ENCODE peak calls at places on chromosome 19, in four cellular contexts. H, F, K and X are unnamed samples.

GRCh38 chr19:53586277-53586691 is 45.5 kb upstream of the DPRX start:
- DNase-seq in H (no peak), F (no peak), K (no peak), X (no peak)

GRCh38 chr19:16258440-16258903 is 60.8 kb downstream of the AP1M1 start:
- DNase-seq in H (peak), F (no peak), K (peak), X (peak)

GRCh38 chr19:36939153-36939552 is 23.0 kb downstream of the ZNF568 start:
- DNase-seq in H (no peak), F (no peak), K (no peak), X (no peak)

GRCh38 chr19:15456871-15457700 is 7.3 kb downstream of the RASAL3 start:
- DNase-seq in H (peak), F (no peak), K (no peak), X (no peak)

GRCh38 chr19:42396248-42396541 is 6.1 kb upstream of the CNFN start:
- DNase-seq in H (no peak), F (no peak), K (no peak), X (no peak)

GRCh38 chr19:33133438-33134031 is 1.6 kb downstream of the WDR88 start:
- DNase-seq in H (no peak), F (no peak), K (peak), X (no peak)

GRCh38 chr19:30133803-30134202 is 191.8 kb downstream of the URI1 start:
- DNase-seq in H (no peak), F (no peak), K (no peak), X (no peak)

GRCh38 chr19:3346677-3347353 is 19.6 kb upstream of the NFIC start:
- DNase-seq in H (no peak), F (no peak), K (peak), X (peak)

GRCh38 chr19:2167896-2168618 is 4.3 kb downstream of the DOT1L start:
- DNase-seq in H (peak), F (no peak), K (peak), X (peak)

GRCh38 chr19:17496337-17496997 is 15.0 kb upstream of the PGLS start:
- DNase-seq in H (no peak), F (peak), K (peak), X (peak)

GRCh38 chr19:10431254-10431942 is 11.1 kb downstream of the PDE4A start:
- DNase-seq in H (no peak), F (no peak), K (peak), X (peak)

GRCh38 chr19:18294467-18294864 is 13.0 kb upstream of the JUND start:
- DNase-seq in H (peak), F (no peak), K (peak), X (peak)

GRCh38 chr19:57242821-57243220 is 2.4 kb downstream of the ZNF805 start:
- DNase-seq in H (no peak), F (no peak), K (no peak), X (no peak)

GRCh38 chr19:15866646-15867045 is 31.2 kb downstream of the CYP4F2 start:
- DNase-seq in H (no peak), F (no peak), K (no peak), X (no peak)

GRCh38 chr19:17560205-17560595 is 4.8 kb downstream of the COLGALT1 start:
- DNase-seq in H (no peak), F (no peak), K (no peak), X (no peak)

GRCh38 chr19:30857388-30857787 is 485.2 kb downstream of the ZNF536 start:
- DNase-seq in H (no peak), F (no peak), K (no peak), X (no peak)

GRCh38 chr19:31527443-31527842 is 178.2 kb upstream of the TSHZ3 start:
- DNase-seq in H (no peak), F (no peak), K (no peak), X (no peak)

GRCh38 chr19:10680545-10681135 is 20.6 kb upstream of the QTRT1 start:
- DNase-seq in H (no peak), F (no peak), K (no peak), X (no peak)

GRCh38 chr19:48484931-48485612 is 15.9 kb downstream of the CYTH2 start:
- DNase-seq in H (no peak), F (no peak), K (no peak), X (no peak)

GRCh38 chr19:41863209-41863931 is 3.3 kb downstream of the RPS19 start:
- DNase-seq in H (no peak), F (no peak), K (no peak), X (no peak)

GRCh38 chr19:13987101-13987890 is 18.8 kb downstream of the RFX1 start:
- DNase-seq in H (no peak), F (no peak), K (peak), X (peak)

GRCh38 chr19:51594774-51595109 is 23.7 kb downstream of the ZNF175 start:
- DNase-seq in H (no peak), F (no peak), K (no peak), X (no peak)

GRCh38 chr19:31574251-31574973 is 225.2 kb upstream of the TSHZ3 start:
- DNase-seq in H (no peak), F (no peak), K (no peak), X (no peak)

GRCh38 chr19:16441661-16442071 is 30.1 kb downstream of the EPS15L1 start:
- DNase-seq in H (no peak), F (peak), K (peak), X (no peak)

GRCh38 chr19:45798995-45799517 is 6.4 kb upstream of the DMWD start:
- DNase-seq in H (no peak), F (peak), K (peak), X (peak)

GRCh38 chr19:48499352-48500090 is 12.1 kb downstream of the LMTK3 start:
- DNase-seq in H (no peak), F (no peak), K (no peak), X (no peak)

GRCh38 chr19:42253245-42254082 is 1.5 kb downstream of the ERF start:
- DNase-seq in H (peak), F (peak), K (peak), X (peak)

GRCh38 chr19:43564800-43565199 is 10.5 kb downstream of the XRCC1 start:
- DNase-seq in H (no peak), F (no peak), K (no peak), X (no peak)

GRCh38 chr19:1618157-1619093 is 13.2 kb upstream of the UQCR11 start:
- DNase-seq in H (no peak), F (peak), K (peak), X (peak)

GRCh38 chr19:51366999-51367564 is 894 bp upstream of the ETFB start:
- DNase-seq in H (peak), F (no peak), K (peak), X (peak)

GRCh38 chr19:1465191-1466016 is 13.6 kb downstream of the C19orf25 start:
- DNase-seq in H (no peak), F (no peak), K (peak), X (peak)

GRCh38 chr19:8342684-8343482 is at the start of gene KANK3:
- DNase-seq in H (peak), F (peak), K (peak), X (peak)
- TF ChIP-seq POLR2A in H (no peak), F (no peak), K (no peak), X (no peak)

GRCh38 chr19:40503300-40503699 is 36.5 kb downstream of the SPTBN4 start:
- DNase-seq in H (no peak), F (no peak), K (no peak), X (no peak)

GRCh38 chr19:40502081-40502480 is 35.3 kb downstream of the SPTBN4 start:
- DNase-seq in H (no peak), F (no peak), K (peak), X (no peak)

GRCh38 chr19:40501599-40501998 is 34.8 kb downstream of the SPTBN4 start:
- DNase-seq in H (no peak), F (no peak), K (no peak), X (no peak)

GRCh38 chr19:40499320-40499719 is 32.5 kb downstream of the SPTBN4 start:
- DNase-seq in H (no peak), F (no peak), K (no peak), X (no peak)

GRCh38 chr19:40502647-40503046 is 35.8 kb downstream of the SPTBN4 start:
- DNase-seq in H (no peak), F (peak), K (peak), X (peak)
- TF ChIP-seq CTCF in H (no peak), F (peak), K (no peak), X (peak)

GRCh38 chr19:8148410-8149231 is 771 bp downstream of the FBN3 start:
- DNase-seq in H (no peak), F (no peak), K (peak), X (no peak)
- TF ChIP-seq POLR2A in H (no peak), F (no peak), K (no peak), X (no peak)

DNA sequence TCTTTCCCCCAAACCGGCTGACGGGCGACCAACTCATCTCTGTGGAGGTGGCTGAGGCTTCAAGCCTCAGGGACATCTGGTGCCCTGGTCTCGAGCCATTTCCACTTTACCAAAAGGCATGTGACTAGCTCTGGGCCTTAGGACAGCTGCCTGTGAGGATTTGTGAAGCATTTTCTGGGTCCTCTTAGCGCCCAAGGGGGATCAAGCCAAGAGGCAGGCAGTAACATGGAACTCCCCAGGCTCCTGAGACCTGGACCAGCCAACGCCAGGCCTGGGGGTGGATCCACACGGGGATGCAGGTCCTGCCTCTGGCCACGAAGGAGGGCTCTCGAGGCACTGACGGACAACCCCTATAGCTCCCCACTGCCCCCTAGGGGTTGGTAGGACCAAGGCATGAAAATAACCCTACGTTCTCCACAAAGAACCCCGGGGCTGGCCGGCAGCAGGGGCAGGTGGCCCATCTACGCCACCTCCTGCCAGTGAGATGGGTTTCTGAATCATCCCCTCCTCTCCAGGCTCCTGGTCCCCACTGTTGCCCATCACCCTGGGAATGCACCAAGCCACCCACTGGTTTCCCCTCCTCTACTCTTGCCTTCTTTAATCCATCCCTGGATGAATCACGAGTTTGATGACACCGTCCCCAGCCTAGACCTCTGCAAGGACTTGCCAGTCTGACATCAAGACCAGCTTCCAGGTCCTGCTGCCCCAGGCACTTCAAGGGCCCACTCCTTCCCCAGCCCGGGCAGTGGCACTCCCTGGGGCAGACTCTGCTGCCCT is 7.0 kb upstream of the MYDGF start:
- DNase-seq in H (no peak), F (no peak), K (peak), X (peak)
- TF ChIP-seq CTCF in H (no peak), F (peak), K (no peak), X (peak)

DNA sequence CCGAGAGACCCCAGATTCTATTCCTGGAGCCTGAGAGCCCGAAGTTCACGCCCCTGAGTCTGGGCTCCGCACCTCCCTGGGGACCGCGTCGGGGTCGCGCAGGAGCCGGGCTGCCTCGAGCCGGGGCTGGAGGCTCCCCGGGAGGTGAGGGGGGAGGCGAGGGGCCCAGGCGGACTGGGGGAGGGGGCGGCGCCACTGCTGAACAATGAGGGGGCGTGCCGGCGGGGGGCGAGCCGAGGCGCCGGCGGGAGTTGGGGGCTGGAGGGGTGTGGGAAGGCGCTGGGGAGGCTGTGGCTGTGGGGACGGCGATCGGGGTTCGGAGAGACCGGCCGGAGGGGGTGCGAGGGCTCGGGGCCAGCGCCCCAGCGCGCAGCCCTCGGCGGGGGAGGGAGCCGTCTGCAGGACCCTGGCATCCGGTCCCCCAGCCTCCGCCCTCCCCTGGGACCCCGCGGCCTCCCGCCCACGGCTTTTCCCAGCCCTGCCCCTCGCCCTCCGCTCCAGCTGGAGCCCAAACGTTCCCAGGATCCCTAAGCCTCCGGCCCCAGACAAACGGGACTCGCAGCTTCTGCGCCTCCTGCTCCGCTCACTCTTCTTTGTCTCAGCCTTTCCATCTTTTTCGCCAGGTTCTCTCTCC is 917 bp downstream of the PLEKHG2 start:
- DNase-seq in H (peak), F (peak), K (peak), X (no peak)
- TF ChIP-seq POLR2A in H (no peak), F (peak), K (no peak), X (peak)

GRCh38 chr19:28217064-28217463 is 995.9 kb downstream of the UQCRFS1 start:
- DNase-seq in H (no peak), F (no peak), K (no peak), X (no peak)
- TF ChIP-seq CTCF in H (no peak), F (no peak), K (no peak), X (no peak)

DNA sequence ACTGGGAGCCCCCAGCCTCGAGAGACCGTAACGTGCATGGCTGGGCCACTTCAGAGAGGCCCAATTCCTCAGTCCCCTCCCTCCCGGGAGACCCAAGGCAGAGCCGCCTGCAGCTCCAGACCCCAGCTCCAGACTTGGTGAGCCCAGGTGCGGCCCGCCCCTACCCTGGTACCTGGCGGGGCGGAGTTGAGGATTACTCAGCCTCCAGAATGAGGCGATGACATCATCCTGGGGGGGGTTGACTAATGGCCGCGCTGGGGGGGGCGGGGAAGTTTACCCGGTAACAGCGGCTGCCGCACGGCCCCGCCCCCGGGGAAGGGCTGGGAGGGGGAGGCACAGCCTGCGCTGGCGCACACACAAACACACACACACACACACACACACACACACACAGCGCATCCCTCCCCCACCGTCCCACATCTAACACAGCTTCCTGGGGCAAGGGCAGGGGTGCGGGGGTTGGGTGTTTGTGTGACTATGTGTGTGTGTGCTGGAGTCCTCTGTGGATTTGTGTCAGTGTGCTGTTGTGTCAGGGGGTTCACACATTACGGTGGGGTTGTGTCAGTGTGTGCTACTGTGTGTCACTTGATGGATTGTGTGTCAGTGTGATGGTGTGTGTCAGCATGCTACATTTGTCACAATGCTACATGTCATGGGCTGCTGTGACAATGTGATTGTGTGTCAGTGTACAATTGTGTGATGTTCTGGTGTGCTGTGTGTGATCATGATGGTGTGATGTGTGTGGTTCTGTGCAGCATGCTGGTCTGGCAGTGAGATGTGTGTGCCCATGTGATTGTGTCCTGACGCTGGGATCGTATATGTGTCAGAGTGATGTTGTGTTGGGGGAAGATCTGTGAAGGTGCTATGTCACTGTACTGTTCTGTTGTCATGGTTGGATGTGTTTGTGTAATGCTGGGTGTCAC is 10.3 kb upstream of the BBC3 start:
- DNase-seq in H (peak), F (peak), K (peak), X (peak)
- TF ChIP-seq POLR2A in H (no peak), F (no peak), K (no peak), X (no peak)

GRCh38 chr19:12840091-12841079 is 2.1 kb downstream of the MAST1 start:
- DNase-seq in H (peak), F (no peak), K (peak), X (peak)

GRCh38 chr19:12836529-12836863 is 1.8 kb upstream of the MAST1 start:
- DNase-seq in H (no peak), F (no peak), K (no peak), X (no peak)

GRCh38 chr19:12838893-12839656 is 760 bp downstream of the MAST1 start:
- DNase-seq in H (no peak), F (no peak), K (no peak), X (no peak)

GRCh38 chr19:12837225-12837624 is 1.1 kb upstream of the MAST1 start:
- DNase-seq in H (no peak), F (no peak), K (no peak), X (no peak)

GRCh38 chr19:12838182-12838890 is at the start of gene MAST1:
- DNase-seq in H (no peak), F (no peak), K (peak), X (peak)
- TF ChIP-seq CTCF in H (no peak), F (peak), K (no peak), X (no peak)